ENCODE peak calls at places on chromosomes 3 and 15, in nine cellular contexts. One of them, this sample, is unnamed.
A peak's percentile ranks its signal among the peaks of the same experiment; 100 is the strongest.

GRCh38 chr3:52396011-52396906 is 48.6 kb downstream of the SEMA3G start:
- DNase-seq in lower lobe of right lung: peak; percentile 27
- DNase-seq in IMR-90: no peak
- DNase-seq in GM20000: no peak
- DNase-seq in transverse colon: no peak
- DNase-seq in neural crest cell: no peak
- DNase-seq in left lung: no peak
- DNase-seq in RWPE2: peak; percentile 42
- DNase-seq in AG09319: no peak
- DNase-seq in this sample: no peak

GRCh38 chr3:12508316-12508715 is 24.0 kb downstream of the TSEN2 start:
- DNase-seq in lower lobe of right lung: no peak
- DNase-seq in IMR-90: peak; percentile 100
- DNase-seq in GM20000: no peak
- DNase-seq in transverse colon: peak; percentile 20
- DNase-seq in neural crest cell: no peak
- DNase-seq in left lung: no peak
- DNase-seq in RWPE2: peak; percentile 72
- DNase-seq in AG09319: peak; percentile 79
- DNase-seq in this sample: no peak

GRCh38 chr3:160112996-160113395 is 112.2 kb upstream of the C3orf80 start:
- DNase-seq in lower lobe of right lung: no peak
- DNase-seq in IMR-90: no peak
- DNase-seq in GM20000: no peak
- DNase-seq in transverse colon: no peak
- DNase-seq in neural crest cell: no peak
- DNase-seq in left lung: no peak
- DNase-seq in RWPE2: no peak
- DNase-seq in AG09319: no peak
- DNase-seq in this sample: no peak

GRCh38 chr3:195259146-195259563 is 11.8 kb downstream of the XXYLT1 start:
- DNase-seq in lower lobe of right lung: no peak
- DNase-seq in IMR-90: peak; percentile 32
- DNase-seq in GM20000: peak; percentile 34
- DNase-seq in transverse colon: no peak
- DNase-seq in neural crest cell: no peak
- DNase-seq in left lung: no peak
- DNase-seq in RWPE2: no peak
- DNase-seq in AG09319: no peak
- DNase-seq in this sample: no peak

GRCh38 chr3:149958171-149958796 is 12.4 kb downstream of the PFN2 start:
- DNase-seq in lower lobe of right lung: no peak
- DNase-seq in IMR-90: no peak
- DNase-seq in GM20000: no peak
- DNase-seq in transverse colon: no peak
- DNase-seq in neural crest cell: no peak
- DNase-seq in left lung: no peak
- DNase-seq in RWPE2: no peak
- DNase-seq in AG09319: no peak
- DNase-seq in this sample: no peak

GRCh38 chr3:31358473-31359075 is 174.2 kb upstream of the STT3B start:
- DNase-seq in lower lobe of right lung: no peak
- DNase-seq in IMR-90: no peak
- DNase-seq in GM20000: no peak
- DNase-seq in transverse colon: no peak
- DNase-seq in neural crest cell: no peak
- DNase-seq in left lung: no peak
- DNase-seq in RWPE2: no peak
- DNase-seq in AG09319: no peak
- DNase-seq in this sample: no peak

GRCh38 chr3:142894493-142894892 is 5.6 kb upstream of the PCOLCE2 start:
- DNase-seq in lower lobe of right lung: no peak
- DNase-seq in IMR-90: no peak
- DNase-seq in GM20000: no peak
- DNase-seq in transverse colon: no peak
- DNase-seq in neural crest cell: no peak
- DNase-seq in left lung: no peak
- DNase-seq in RWPE2: no peak
- DNase-seq in AG09319: no peak
- DNase-seq in this sample: no peak

GRCh38 chr3:107521466-107522059 is 1.2 kb upstream of the BBX start:
- DNase-seq in lower lobe of right lung: no peak
- DNase-seq in IMR-90: no peak
- DNase-seq in GM20000: peak; percentile 16
- DNase-seq in transverse colon: no peak
- DNase-seq in neural crest cell: no peak
- DNase-seq in left lung: no peak
- DNase-seq in RWPE2: no peak
- DNase-seq in AG09319: no peak
- DNase-seq in this sample: peak; percentile 24

GRCh38 chr15:60957111-60957510 is 272.0 kb downstream of the RORA start:
- DNase-seq in lower lobe of right lung: no peak
- DNase-seq in IMR-90: no peak
- DNase-seq in GM20000: no peak
- DNase-seq in transverse colon: no peak
- DNase-seq in neural crest cell: no peak
- DNase-seq in left lung: no peak
- DNase-seq in RWPE2: no peak
- DNase-seq in AG09319: no peak
- DNase-seq in this sample: no peak

GRCh38 chr3:170320471-170321121 is 36.9 kb upstream of the SKIL start:
- DNase-seq in lower lobe of right lung: no peak
- DNase-seq in IMR-90: peak; percentile 24
- DNase-seq in GM20000: no peak
- DNase-seq in transverse colon: no peak
- DNase-seq in neural crest cell: no peak
- DNase-seq in left lung: no peak
- DNase-seq in RWPE2: no peak
- DNase-seq in AG09319: no peak
- DNase-seq in this sample: no peak

GRCh38 chr3:132536442-132537153 is 60.5 kb upstream of the ACKR4 start:
- DNase-seq in lower lobe of right lung: no peak
- DNase-seq in IMR-90: peak; percentile 18
- DNase-seq in GM20000: no peak
- DNase-seq in transverse colon: no peak
- DNase-seq in neural crest cell: no peak
- DNase-seq in left lung: no peak
- DNase-seq in RWPE2: no peak
- DNase-seq in AG09319: no peak
- DNase-seq in this sample: no peak

GRCh38 chr15:73777741-73778140 is 24.6 kb upstream of the INSYN1 start:
- DNase-seq in lower lobe of right lung: no peak
- DNase-seq in IMR-90: no peak
- DNase-seq in GM20000: no peak
- DNase-seq in transverse colon: no peak
- DNase-seq in neural crest cell: no peak
- DNase-seq in left lung: no peak
- DNase-seq in RWPE2: no peak
- DNase-seq in AG09319: no peak
- DNase-seq in this sample: no peak

GRCh38 chr15:73782339-73782979 is 29.3 kb upstream of the INSYN1 start:
- DNase-seq in lower lobe of right lung: no peak
- DNase-seq in IMR-90: no peak
- DNase-seq in GM20000: no peak
- DNase-seq in transverse colon: no peak
- DNase-seq in neural crest cell: no peak
- DNase-seq in left lung: no peak
- DNase-seq in RWPE2: no peak
- DNase-seq in AG09319: no peak
- DNase-seq in this sample: no peak

GRCh38 chr15:73784299-73784698 is 31.1 kb upstream of the INSYN1 start:
- DNase-seq in lower lobe of right lung: no peak
- DNase-seq in IMR-90: no peak
- DNase-seq in GM20000: no peak
- DNase-seq in transverse colon: no peak
- DNase-seq in neural crest cell: no peak
- DNase-seq in left lung: no peak
- DNase-seq in RWPE2: no peak
- DNase-seq in AG09319: peak; percentile 20
- DNase-seq in this sample: no peak

GRCh38 chr15:73786518-73786917 is 33.4 kb upstream of the INSYN1 start:
- DNase-seq in lower lobe of right lung: no peak
- DNase-seq in IMR-90: no peak
- DNase-seq in GM20000: no peak
- DNase-seq in transverse colon: no peak
- DNase-seq in neural crest cell: no peak
- DNase-seq in left lung: no peak
- DNase-seq in RWPE2: no peak
- DNase-seq in AG09319: no peak
- DNase-seq in this sample: no peak

DNA sequence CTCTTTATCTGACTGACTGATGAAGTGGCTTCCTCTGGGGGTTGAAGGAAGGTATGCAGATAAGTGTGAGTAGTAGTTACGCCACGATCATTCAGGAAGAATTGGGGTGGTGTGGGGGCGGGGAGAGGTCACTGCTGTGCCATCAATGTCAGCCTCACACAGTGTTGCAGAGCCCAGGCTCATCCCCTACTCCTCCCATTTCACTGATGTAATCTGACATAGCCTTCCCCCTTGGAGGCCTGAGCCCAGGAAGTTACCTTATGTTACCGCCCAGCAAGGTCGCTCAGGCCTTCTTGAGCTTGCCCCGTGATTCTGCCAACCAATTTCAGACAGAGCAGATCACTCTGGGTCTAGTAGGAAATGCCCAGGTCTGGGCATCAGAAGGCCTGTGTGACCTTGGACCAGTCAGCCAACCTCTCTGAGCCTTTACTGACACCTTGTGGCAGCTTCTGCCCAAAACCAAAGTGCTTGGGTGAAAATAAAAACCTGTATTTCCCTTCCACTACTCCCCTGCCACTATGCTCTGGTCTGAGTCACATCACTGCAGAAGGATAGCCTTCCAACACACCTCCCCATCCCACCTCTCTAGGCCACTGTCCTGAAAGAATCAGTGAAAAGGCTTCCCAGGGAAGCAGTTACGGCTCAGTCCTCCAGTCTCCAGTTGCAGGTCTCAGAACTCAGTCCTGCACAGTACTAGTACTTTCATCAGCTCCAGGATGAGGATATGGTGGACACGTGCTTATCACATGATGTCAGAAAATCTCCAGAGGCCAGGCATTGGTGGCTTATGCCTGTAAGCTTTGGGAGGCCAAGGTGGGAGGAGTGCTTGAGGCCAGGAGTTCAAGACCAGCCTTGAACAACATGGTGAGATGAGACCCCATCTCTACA is 28.1 kb upstream of the INSYN1 start:
- DNase-seq in lower lobe of right lung: peak; percentile 12
- DNase-seq in IMR-90: peak; percentile 21
- DNase-seq in GM20000: no peak
- DNase-seq in transverse colon: no peak
- DNase-seq in neural crest cell: no peak
- DNase-seq in left lung: no peak
- DNase-seq in RWPE2: no peak
- DNase-seq in AG09319: no peak
- DNase-seq in this sample: no peak
- TF ChIP-seq CTCF in lower lobe of right lung: peak; percentile 28
- TF ChIP-seq CTCF in IMR-90: peak; percentile 45
- TF ChIP-seq CTCF in GM20000: no peak
- TF ChIP-seq CTCF in transverse colon: no peak
- TF ChIP-seq CTCF in neural crest cell: peak; percentile 45
- TF ChIP-seq CTCF in left lung: no peak
- TF ChIP-seq CTCF in RWPE2: peak; percentile 80
- TF ChIP-seq CTCF in AG09319: peak; percentile 29
- TF ChIP-seq CTCF in this sample: no peak

DNA sequence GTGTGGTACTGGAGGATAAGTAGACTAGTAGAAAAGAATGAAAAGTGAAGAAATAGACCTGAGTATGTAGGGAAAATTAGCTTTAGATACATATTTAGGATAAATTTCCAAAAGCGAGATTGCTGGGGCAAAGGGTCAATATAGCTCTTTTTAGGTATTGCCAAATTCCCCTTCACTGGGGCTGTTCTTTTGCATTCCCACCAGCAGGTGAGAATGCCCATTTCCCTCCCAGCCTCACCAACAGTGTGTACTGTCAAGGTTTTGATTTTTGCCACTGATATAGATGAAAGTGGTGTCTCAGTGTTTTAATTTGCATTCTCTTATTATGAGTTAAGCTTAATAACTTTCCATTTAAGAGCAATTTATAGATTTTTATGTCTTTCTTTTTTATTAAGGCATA is 35.7 kb upstream of the BHLHE40 start:
- DNase-seq in lower lobe of right lung: no peak
- DNase-seq in IMR-90: no peak
- DNase-seq in GM20000: no peak
- DNase-seq in transverse colon: no peak
- DNase-seq in neural crest cell: no peak
- DNase-seq in left lung: no peak
- DNase-seq in RWPE2: no peak
- DNase-seq in AG09319: no peak
- DNase-seq in this sample: no peak
- TF ChIP-seq CTCF in lower lobe of right lung: peak; percentile 9
- TF ChIP-seq CTCF in IMR-90: peak; percentile 21
- TF ChIP-seq CTCF in GM20000: no peak
- TF ChIP-seq CTCF in transverse colon: peak; percentile 20
- TF ChIP-seq CTCF in neural crest cell: peak; percentile 48
- TF ChIP-seq CTCF in left lung: no peak
- TF ChIP-seq CTCF in RWPE2: peak; percentile 23
- TF ChIP-seq CTCF in AG09319: peak; percentile 18
- TF ChIP-seq CTCF in this sample: no peak

GRCh38 chr15:100308222-100309007 is 33.4 kb downstream of the ADAMTS17 start:
- DNase-seq in lower lobe of right lung: no peak
- DNase-seq in IMR-90: no peak
- DNase-seq in GM20000: no peak
- DNase-seq in transverse colon: no peak
- DNase-seq in neural crest cell: no peak
- DNase-seq in left lung: no peak
- DNase-seq in RWPE2: no peak
- DNase-seq in AG09319: no peak
- DNase-seq in this sample: no peak
- TF ChIP-seq CTCF in lower lobe of right lung: no peak
- TF ChIP-seq CTCF in IMR-90: no peak
- TF ChIP-seq CTCF in GM20000: no peak
- TF ChIP-seq CTCF in transverse colon: no peak
- TF ChIP-seq CTCF in neural crest cell: no peak
- TF ChIP-seq CTCF in left lung: no peak
- TF ChIP-seq CTCF in RWPE2: no peak
- TF ChIP-seq CTCF in AG09319: no peak
- TF ChIP-seq CTCF in this sample: no peak

GRCh38 chr3:140086642-140087041 is 151.7 kb downstream of the CLSTN2 start:
- DNase-seq in lower lobe of right lung: no peak
- DNase-seq in IMR-90: no peak
- DNase-seq in GM20000: no peak
- DNase-seq in transverse colon: no peak
- DNase-seq in neural crest cell: no peak
- DNase-seq in left lung: no peak
- DNase-seq in RWPE2: no peak
- DNase-seq in AG09319: no peak
- DNase-seq in this sample: no peak
- TF ChIP-seq CTCF in lower lobe of right lung: no peak
- TF ChIP-seq CTCF in IMR-90: no peak
- TF ChIP-seq CTCF in GM20000: no peak
- TF ChIP-seq CTCF in transverse colon: no peak
- TF ChIP-seq CTCF in neural crest cell: no peak
- TF ChIP-seq CTCF in left lung: no peak
- TF ChIP-seq CTCF in RWPE2: no peak
- TF ChIP-seq CTCF in AG09319: no peak
- TF ChIP-seq CTCF in this sample: no peak

This sample was measured in GM10248.